ENCODE peak calls at places on chromosomes 3 and 15, in ten cellular contexts. One of them, this sample, is unnamed.

GRCh38 chr3:47000198-47000815 is 20.8 kb downstream of the NBEAL2 start:
- DNase-seq in body of pancreas: no peak
- DNase-seq in stomach: no peak
- DNase-seq in transverse colon: no peak
- DNase-seq in A549: no peak
- DNase-seq in heart left ventricle: peak
- DNase-seq in Peyer's patch: no peak
- DNase-seq in upper lobe of left lung: no peak
- DNase-seq in HepG2: no peak
- DNase-seq in right lobe of liver: no peak
- DNase-seq in this sample: no peak

GRCh38 chr3:52431459-52432223 is 13.3 kb downstream of the SEMA3G start:
- DNase-seq in body of pancreas: no peak
- DNase-seq in stomach: no peak
- DNase-seq in transverse colon: no peak
- DNase-seq in A549: no peak
- DNase-seq in heart left ventricle: peak
- DNase-seq in Peyer's patch: no peak
- DNase-seq in upper lobe of left lung: no peak
- DNase-seq in HepG2: no peak
- DNase-seq in right lobe of liver: no peak
- DNase-seq in this sample: no peak

GRCh38 chr3:159884661-159885402 is 103.8 kb upstream of the IL12A start:
- DNase-seq in body of pancreas: no peak
- DNase-seq in stomach: no peak
- DNase-seq in transverse colon: no peak
- DNase-seq in A549: peak
- DNase-seq in heart left ventricle: no peak
- DNase-seq in Peyer's patch: no peak
- DNase-seq in upper lobe of left lung: no peak
- DNase-seq in HepG2: peak
- DNase-seq in right lobe of liver: no peak
- DNase-seq in this sample: no peak

GRCh38 chr15:81297147-81297572 is 26.8 kb downstream of the STARD5 start:
- DNase-seq in body of pancreas: no peak
- DNase-seq in stomach: no peak
- DNase-seq in transverse colon: peak
- DNase-seq in A549: peak
- DNase-seq in heart left ventricle: no peak
- DNase-seq in Peyer's patch: no peak
- DNase-seq in upper lobe of left lung: no peak
- DNase-seq in HepG2: no peak
- DNase-seq in right lobe of liver: no peak
- DNase-seq in this sample: no peak

GRCh38 chr3:55576621-55577020 is 89.5 kb upstream of the WNT5A start:
- DNase-seq in body of pancreas: no peak
- DNase-seq in stomach: no peak
- DNase-seq in transverse colon: no peak
- DNase-seq in A549: no peak
- DNase-seq in heart left ventricle: no peak
- DNase-seq in Peyer's patch: no peak
- DNase-seq in upper lobe of left lung: peak
- DNase-seq in HepG2: no peak
- DNase-seq in right lobe of liver: no peak
- DNase-seq in this sample: no peak

GRCh38 chr3:125019271-125019670 is 36.5 kb downstream of the HEG1 start:
- DNase-seq in body of pancreas: no peak
- DNase-seq in stomach: no peak
- DNase-seq in transverse colon: no peak
- DNase-seq in A549: no peak
- DNase-seq in heart left ventricle: no peak
- DNase-seq in Peyer's patch: no peak
- DNase-seq in upper lobe of left lung: no peak
- DNase-seq in HepG2: no peak
- DNase-seq in right lobe of liver: no peak
- DNase-seq in this sample: no peak

GRCh38 chr3:66592061-66592875 is 91.4 kb upstream of the LRIG1 start:
- DNase-seq in body of pancreas: no peak
- DNase-seq in stomach: no peak
- DNase-seq in transverse colon: no peak
- DNase-seq in A549: no peak
- DNase-seq in heart left ventricle: no peak
- DNase-seq in Peyer's patch: no peak
- DNase-seq in upper lobe of left lung: no peak
- DNase-seq in HepG2: no peak
- DNase-seq in right lobe of liver: no peak
- DNase-seq in this sample: no peak

GRCh38 chr15:65908876-65909275 is 39.6 kb downstream of the RAB11A start:
- DNase-seq in body of pancreas: no peak
- DNase-seq in stomach: no peak
- DNase-seq in transverse colon: no peak
- DNase-seq in A549: no peak
- DNase-seq in heart left ventricle: no peak
- DNase-seq in Peyer's patch: no peak
- DNase-seq in upper lobe of left lung: peak
- DNase-seq in HepG2: no peak
- DNase-seq in right lobe of liver: no peak
- DNase-seq in this sample: no peak

GRCh38 chr3:67415504-67415903 is 238.9 kb downstream of the SUCLG2 start:
- DNase-seq in body of pancreas: no peak
- DNase-seq in stomach: no peak
- DNase-seq in transverse colon: no peak
- DNase-seq in A549: no peak
- DNase-seq in heart left ventricle: no peak
- DNase-seq in Peyer's patch: no peak
- DNase-seq in upper lobe of left lung: no peak
- DNase-seq in HepG2: no peak
- DNase-seq in right lobe of liver: no peak
- DNase-seq in this sample: no peak

GRCh38 chr3:127366383-127366782 is 78.5 kb upstream of the PRR20G start:
- DNase-seq in body of pancreas: no peak
- DNase-seq in stomach: no peak
- DNase-seq in transverse colon: no peak
- DNase-seq in A549: no peak
- DNase-seq in heart left ventricle: no peak
- DNase-seq in Peyer's patch: no peak
- DNase-seq in upper lobe of left lung: no peak
- DNase-seq in HepG2: no peak
- DNase-seq in right lobe of liver: no peak
- DNase-seq in this sample: no peak

GRCh38 chr3:197891-198491 is 1.4 kb downstream of the CHL1 start:
- DNase-seq in body of pancreas: no peak
- DNase-seq in stomach: no peak
- DNase-seq in transverse colon: no peak
- DNase-seq in A549: no peak
- DNase-seq in heart left ventricle: no peak
- DNase-seq in Peyer's patch: no peak
- DNase-seq in upper lobe of left lung: peak
- DNase-seq in HepG2: no peak
- DNase-seq in right lobe of liver: no peak
- DNase-seq in this sample: no peak

GRCh38 chr15:55823191-55823670 is 80.3 kb upstream of the PRTG start:
- DNase-seq in body of pancreas: no peak
- DNase-seq in stomach: no peak
- DNase-seq in transverse colon: no peak
- DNase-seq in A549: no peak
- DNase-seq in heart left ventricle: no peak
- DNase-seq in Peyer's patch: no peak
- DNase-seq in upper lobe of left lung: no peak
- DNase-seq in HepG2: no peak
- DNase-seq in right lobe of liver: no peak
- DNase-seq in this sample: no peak

GRCh38 chr3:178709047-178709446 is 172.8 kb downstream of the KCNMB2 start:
- DNase-seq in body of pancreas: no peak
- DNase-seq in stomach: no peak
- DNase-seq in transverse colon: no peak
- DNase-seq in A549: no peak
- DNase-seq in heart left ventricle: no peak
- DNase-seq in Peyer's patch: no peak
- DNase-seq in upper lobe of left lung: no peak
- DNase-seq in HepG2: no peak
- DNase-seq in right lobe of liver: no peak
- DNase-seq in this sample: no peak

GRCh38 chr15:68822818-68823217 is 2.1 kb upstream of the ANP32A start:
- DNase-seq in body of pancreas: no peak
- DNase-seq in stomach: no peak
- DNase-seq in transverse colon: no peak
- DNase-seq in A549: no peak
- DNase-seq in heart left ventricle: no peak
- DNase-seq in Peyer's patch: no peak
- DNase-seq in upper lobe of left lung: no peak
- DNase-seq in HepG2: no peak
- DNase-seq in right lobe of liver: no peak
- DNase-seq in this sample: no peak

GRCh38 chr15:68471552-68471951 is 39.6 kb upstream of the ITGA11 start:
- DNase-seq in body of pancreas: peak
- DNase-seq in stomach: no peak
- DNase-seq in transverse colon: no peak
- DNase-seq in A549: no peak
- DNase-seq in heart left ventricle: no peak
- DNase-seq in Peyer's patch: no peak
- DNase-seq in upper lobe of left lung: no peak
- DNase-seq in HepG2: no peak
- DNase-seq in right lobe of liver: no peak
- DNase-seq in this sample: no peak

GRCh38 chr3:12954891-12955650 is 113.7 kb upstream of the RPL32 start:
- DNase-seq in body of pancreas: peak
- DNase-seq in stomach: peak
- DNase-seq in transverse colon: peak
- DNase-seq in A549: no peak
- DNase-seq in heart left ventricle: peak
- DNase-seq in Peyer's patch: peak
- DNase-seq in upper lobe of left lung: peak
- DNase-seq in HepG2: no peak
- DNase-seq in right lobe of liver: peak
- DNase-seq in this sample: peak

GRCh38 chr3:149716984-149717383 is 35.3 kb downstream of the COMMD2 start:
- DNase-seq in body of pancreas: no peak
- DNase-seq in stomach: no peak
- DNase-seq in transverse colon: no peak
- DNase-seq in A549: no peak
- DNase-seq in heart left ventricle: no peak
- DNase-seq in Peyer's patch: no peak
- DNase-seq in upper lobe of left lung: no peak
- DNase-seq in HepG2: no peak
- DNase-seq in right lobe of liver: no peak
- DNase-seq in this sample: no peak

GRCh38 chr3:186160691-186161243 is 51.9 kb upstream of the ETV5 start:
- DNase-seq in body of pancreas: no peak
- DNase-seq in stomach: no peak
- DNase-seq in transverse colon: no peak
- DNase-seq in A549: no peak
- DNase-seq in heart left ventricle: no peak
- DNase-seq in Peyer's patch: no peak
- DNase-seq in upper lobe of left lung: no peak
- DNase-seq in HepG2: no peak
- DNase-seq in right lobe of liver: no peak
- DNase-seq in this sample: no peak

GRCh38 chr15:64334530-64334929 is 21.4 kb downstream of the CSNK1G1 start:
- DNase-seq in body of pancreas: no peak
- DNase-seq in stomach: no peak
- DNase-seq in transverse colon: peak
- DNase-seq in A549: peak
- DNase-seq in heart left ventricle: no peak
- DNase-seq in Peyer's patch: peak
- DNase-seq in upper lobe of left lung: no peak
- DNase-seq in HepG2: no peak
- DNase-seq in right lobe of liver: no peak
- DNase-seq in this sample: no peak

GRCh38 chr3:11719406-11720219 is 75.9 kb upstream of the VGLL4 start:
- DNase-seq in body of pancreas: peak
- DNase-seq in stomach: peak
- DNase-seq in transverse colon: peak
- DNase-seq in A549: peak
- DNase-seq in heart left ventricle: peak
- DNase-seq in Peyer's patch: peak
- DNase-seq in upper lobe of left lung: peak
- DNase-seq in HepG2: peak
- DNase-seq in right lobe of liver: peak
- DNase-seq in this sample: peak
- TF ChIP-seq POLR2A in body of pancreas: peak
- TF ChIP-seq POLR2A in stomach: no peak
- TF ChIP-seq POLR2A in transverse colon: peak
- TF ChIP-seq POLR2A in A549: no peak
- TF ChIP-seq POLR2A in heart left ventricle: no peak
- TF ChIP-seq POLR2A in Peyer's patch: peak
- TF ChIP-seq POLR2A in upper lobe of left lung: peak
- TF ChIP-seq POLR2A in HepG2: no peak
- TF ChIP-seq POLR2A in right lobe of liver: peak
- TF ChIP-seq POLR2A in this sample: no peak

DNA sequence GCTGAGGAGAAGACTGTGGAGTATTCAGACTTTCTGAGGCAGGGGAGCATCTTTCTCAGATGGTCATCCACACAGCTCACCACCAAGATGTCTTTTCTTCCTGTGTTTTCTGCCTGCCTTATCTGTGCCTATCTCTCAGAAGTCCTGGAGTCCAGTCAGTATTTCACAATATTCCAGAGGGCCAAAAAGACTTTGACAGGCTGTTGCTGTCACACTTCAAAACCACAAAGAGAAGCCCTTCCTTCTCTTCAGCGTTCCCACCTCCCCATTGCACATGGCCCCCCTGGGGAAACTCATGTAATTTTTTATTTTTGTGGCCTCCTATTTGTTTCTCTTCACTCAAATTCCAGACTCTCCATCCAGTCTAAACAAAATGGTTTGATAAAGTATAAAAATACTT is 585.2 kb downstream of the EPHA3 start:
- DNase-seq in body of pancreas: no peak
- DNase-seq in stomach: no peak
- DNase-seq in transverse colon: no peak
- DNase-seq in A549: no peak
- DNase-seq in heart left ventricle: no peak
- DNase-seq in Peyer's patch: no peak
- DNase-seq in upper lobe of left lung: no peak
- DNase-seq in HepG2: no peak
- DNase-seq in right lobe of liver: no peak
- DNase-seq in this sample: no peak
- TF ChIP-seq POLR2A in body of pancreas: no peak
- TF ChIP-seq POLR2A in stomach: no peak
- TF ChIP-seq POLR2A in transverse colon: no peak
- TF ChIP-seq POLR2A in A549: no peak
- TF ChIP-seq POLR2A in heart left ventricle: no peak
- TF ChIP-seq POLR2A in Peyer's patch: no peak
- TF ChIP-seq POLR2A in upper lobe of left lung: no peak
- TF ChIP-seq POLR2A in HepG2: no peak
- TF ChIP-seq POLR2A in right lobe of liver: no peak
- TF ChIP-seq POLR2A in this sample: no peak

GRCh38 chr3:136751259-136752045 is 726 bp downstream of the STAG1 start:
- DNase-seq in body of pancreas: peak
- DNase-seq in stomach: peak
- DNase-seq in transverse colon: peak
- DNase-seq in A549: peak
- DNase-seq in heart left ventricle: peak
- DNase-seq in Peyer's patch: peak
- DNase-seq in upper lobe of left lung: peak
- DNase-seq in HepG2: peak
- DNase-seq in right lobe of liver: peak
- DNase-seq in this sample: peak
- TF ChIP-seq POLR2A in body of pancreas: peak
- TF ChIP-seq POLR2A in stomach: no peak
- TF ChIP-seq POLR2A in transverse colon: peak
- TF ChIP-seq POLR2A in A549: no peak
- TF ChIP-seq POLR2A in heart left ventricle: no peak
- TF ChIP-seq POLR2A in Peyer's patch: peak
- TF ChIP-seq POLR2A in upper lobe of left lung: no peak
- TF ChIP-seq POLR2A in HepG2: peak
- TF ChIP-seq POLR2A in right lobe of liver: no peak
- TF ChIP-seq POLR2A in this sample: no peak

GRCh38 chr3:195700319-195700718 is 20.5 kb upstream of the MUC20 start:
- DNase-seq in body of pancreas: no peak
- DNase-seq in stomach: no peak
- DNase-seq in transverse colon: no peak
- DNase-seq in A549: no peak
- DNase-seq in heart left ventricle: no peak
- DNase-seq in Peyer's patch: peak
- DNase-seq in upper lobe of left lung: no peak
- DNase-seq in HepG2: no peak
- DNase-seq in right lobe of liver: no peak
- DNase-seq in this sample: no peak
- TF ChIP-seq POLR2A in body of pancreas: no peak
- TF ChIP-seq POLR2A in stomach: no peak
- TF ChIP-seq POLR2A in transverse colon: no peak
- TF ChIP-seq POLR2A in A549: no peak
- TF ChIP-seq POLR2A in heart left ventricle: no peak
- TF ChIP-seq POLR2A in Peyer's patch: no peak
- TF ChIP-seq POLR2A in upper lobe of left lung: no peak
- TF ChIP-seq POLR2A in HepG2: no peak
- TF ChIP-seq POLR2A in right lobe of liver: no peak
- TF ChIP-seq POLR2A in this sample: no peak